ENCODE peak calls at places on chromosomes 2 and 18, in eight cellular contexts. W is CD8-positive, alpha-beta memory T cell; O is IMR-90; L is neuronal stem cell; D is ovary; G is mesenchymal stem cell; X is HCT116; H is right atrium auricular region. F is an unnamed sample. For H3K4me1, H3K36me3 and H3K27me3, the result is how much of the 10 kb centered on the place peaks cover.

GRCh38 chr2:128405981-128406601 is 87.4 kb upstream of the HS6ST1 start:
- DNase-seq in X (no peak), G (no peak), O (no peak), D (no peak), L (no peak), W (no peak), H (peak), F (peak)

GRCh38 chr2:112920923-112921532 is 10.1 kb downstream of the IL37 start:
- DNase-seq in X (peak), H (no peak), O (peak), D (no peak), G (no peak), W (no peak), L (no peak), F (no peak)

GRCh38 chr2:45825001-45825651 is 173.7 kb downstream of the PRKCE start:
- DNase-seq in L (no peak), D (no peak), H (no peak), O (no peak), X (no peak), W (peak), G (no peak), F (no peak)

GRCh38 chr18:45054595-45054994 is 373.9 kb downstream of the SETBP1 start:
- DNase-seq in H (no peak), O (no peak), W (no peak), X (no peak), G (no peak), L (no peak), D (no peak), F (no peak)

GRCh38 chr2:68292108-68292710 is 27.5 kb downstream of the CNRIP1 start:
- DNase-seq in L (no peak), O (peak), G (peak), H (no peak), W (peak), X (peak), D (no peak), F (peak)

GRCh38 chr18:36265035-36265434 is 32.5 kb upstream of the FHOD3 start:
- DNase-seq in H (no peak), W (no peak), G (peak), O (no peak), L (no peak), D (no peak), X (no peak), F (no peak)

GRCh38 chr2:240013343-240013742 is 11.8 kb downstream of the NDUFA10 start:
- DNase-seq in L (no peak), O (peak), D (no peak), X (no peak), G (peak), H (no peak), W (no peak), F (no peak)

GRCh38 chr2:20113986-20114938 is 62.8 kb upstream of the LAPTM4A start:
- DNase-seq in O (no peak), X (no peak), H (no peak), G (no peak), L (no peak), W (no peak), D (no peak), F (no peak)

GRCh38 chr2:204065571-204065970 is 129.0 kb downstream of the ICOS start:
- DNase-seq in H (no peak), O (no peak), D (no peak), L (no peak), X (no peak), G (no peak), W (no peak), F (no peak)

GRCh38 chr2:132605236-132606180 is 64.5 kb downstream of the LYPD1 start:
- DNase-seq in W (no peak), X (no peak), G (no peak), L (no peak), O (no peak), H (no peak), D (no peak), F (no peak)

GRCh38 chr2:197972017-197972416 is 167.6 kb downstream of the PLCL1 start:
- DNase-seq in X (no peak), H (peak), D (peak), L (no peak), O (peak), W (no peak), G (no peak), F (no peak)

GRCh38 chr2:10375570-10376266 is 72.4 kb downstream of the ODC1 start:
- DNase-seq in G (no peak), O (no peak), W (no peak), L (no peak), X (no peak), D (no peak), H (no peak), F (no peak)

GRCh38 chr2:6760132-6760531 is 105.6 kb downstream of the CMPK2 start:
- DNase-seq in D (no peak), L (no peak), H (no peak), X (no peak), W (no peak), O (no peak), G (no peak), F (no peak)

GRCh38 chr2:132557694-132558093 is 112.3 kb downstream of the LYPD1 start:
- DNase-seq in O (no peak), W (no peak), G (no peak), L (no peak), D (no peak), H (no peak), X (no peak), F (no peak)

GRCh38 chr2:212537311-212538155 is 1.1 kb downstream of the ERBB4 start:
- DNase-seq in O (no peak), D (no peak), H (no peak), L (peak), W (no peak), X (no peak), G (peak), F (peak)

GRCh38 chr2:11710632-11711381 is 35.6 kb upstream of the LPIN1 start:
- DNase-seq in O (no peak), G (no peak), H (no peak), L (no peak), X (no peak), D (no peak), W (no peak), F (no peak)

GRCh38 chr2:74010087-74010541 is 25.4 kb downstream of the TET3 start:
- DNase-seq in X (no peak), L (no peak), W (no peak), D (no peak), O (no peak), G (no peak), H (no peak), F (no peak)

GRCh38 chr2:127381762-127382161 is 6.0 kb downstream of the MAP3K2 start:
- DNase-seq in D (no peak), H (no peak), G (no peak), W (no peak), L (no peak), O (no peak), X (no peak), F (no peak)

GRCh38 chr18:28736951-28737350 is 560.0 kb upstream of the CDH2 start:
- DNase-seq in H (no peak), O (peak), W (no peak), D (no peak), G (peak), X (no peak), L (no peak), F (no peak)

GRCh38 chr2:96537066-96537733 is 648 bp downstream of the ARID5A start:
- DNase-seq in G (peak), W (peak), O (peak), X (no peak), H (peak), D (peak), L (peak), F (no peak)

GRCh38 chr2:221969087-221969829 is 329.5 kb downstream of the PAX3 start:
- DNase-seq in X (peak), G (peak), D (no peak), L (peak), O (peak), H (no peak), W (no peak), F (peak)

GRCh38 chr2:105376789-105377231 is 22.0 kb downstream of the FHL2 start:
- DNase-seq in X (no peak), D (peak), W (no peak), L (no peak), H (peak), O (peak), G (peak), F (no peak)

GRCh38 chr2:54897420-54898310 is 152.6 kb downstream of the RTN4 start:
- DNase-seq in L (no peak), O (no peak), G (no peak), D (no peak), W (peak), H (no peak), X (no peak), F (no peak)

GRCh38 chr2:131011481-131011880 is 81.8 kb downstream of the FAM168B start:
- DNase-seq in X (no peak), H (no peak), D (no peak), O (no peak), L (no peak), W (no peak), G (no peak), F (no peak)

GRCh38 chr2:163364736-163365135 is 371.1 kb downstream of the FIGN start:
- DNase-seq in O (no peak), H (no peak), D (no peak), G (no peak), X (no peak), L (no peak), W (no peak), F (no peak)

GRCh38 chr2:44553456-44553855 is 191.7 kb downstream of the CAMKMT start:
- DNase-seq in G (peak), W (no peak), X (no peak), L (no peak), D (no peak), H (no peak), O (peak), F (no peak)

DNA sequence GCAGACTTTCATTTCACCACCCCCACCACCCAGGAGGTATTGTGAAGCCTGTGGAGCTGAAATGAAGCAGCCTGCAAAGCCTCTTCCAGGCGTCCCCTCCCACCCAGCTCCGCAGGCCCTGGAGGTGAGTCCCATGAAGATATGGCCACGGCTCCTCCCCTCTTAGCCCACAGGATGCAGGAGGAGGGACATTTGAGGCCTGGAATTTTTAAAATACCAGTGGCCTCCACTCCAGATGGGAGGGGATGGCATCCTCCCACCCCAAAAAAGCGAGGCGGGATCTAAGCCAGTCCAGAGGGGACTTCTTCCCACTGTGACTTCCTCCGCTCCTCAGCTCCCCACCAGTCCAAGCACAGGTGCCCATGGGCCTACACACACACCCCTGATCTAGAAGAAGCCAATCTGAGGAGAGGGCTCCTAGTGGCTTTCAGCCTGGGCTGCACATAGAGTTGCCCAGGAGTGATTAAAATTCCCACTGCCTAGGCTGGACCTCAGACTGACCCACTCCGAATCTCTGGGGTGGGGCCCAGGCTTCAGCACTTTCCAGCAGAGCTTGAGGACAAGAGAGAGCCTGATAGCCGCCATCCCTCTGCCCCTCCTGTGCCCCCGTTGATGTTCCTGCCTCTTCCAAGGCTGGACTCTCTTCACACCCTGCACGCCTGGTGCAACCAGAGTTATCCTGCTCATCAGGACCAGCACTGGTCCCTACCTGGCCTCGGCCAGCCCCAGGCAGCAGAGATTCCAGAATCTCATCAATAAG is 206.9 kb downstream of the TNS1 start:
- DNase-seq in H (peak), G (no peak), W (no peak), L (no peak), O (no peak), D (no peak), X (no peak), F (no peak)
- H3K4me1 ChIP-seq in H (under half), G (under half), W (under half), L (under half), O (under half), D (under half), X (under half), F (under half)

DNA sequence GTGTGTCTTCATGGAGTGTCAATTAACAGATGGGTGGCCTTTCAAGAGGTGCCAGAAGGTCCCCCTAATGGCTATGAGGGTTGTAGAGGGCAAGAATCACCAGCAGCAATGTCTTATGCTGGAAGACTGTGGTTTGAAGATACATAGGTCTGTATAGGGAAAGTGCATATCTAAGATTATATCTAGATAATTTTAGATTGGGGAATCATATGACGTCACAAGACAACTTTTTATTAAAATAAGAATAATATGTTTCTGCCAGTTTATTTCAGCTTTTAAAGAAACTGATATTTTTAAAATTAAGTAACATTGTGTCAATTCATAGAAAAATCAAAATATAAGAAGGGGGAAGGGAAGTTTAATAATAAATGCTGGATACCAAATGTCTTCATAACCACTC is 162.3 kb downstream of the TTN start:
- DNase-seq in D (no peak), H (no peak), X (no peak), W (no peak), O (no peak), G (no peak), L (no peak), F (no peak)
- H3K36me3 ChIP-seq in D (under half), H (half or more), X (under half), W (under half), O (under half), G (under half), L (under half), F (under half)

GRCh38 chr2:95025406-95026319 is at the start of gene MAL:
- DNase-seq in X (no peak), W (peak), D (no peak), L (peak), O (no peak), G (no peak), H (no peak), F (peak)
- H3K27me3 ChIP-seq in X (under half), W (under half), D (under half), L (under half), O (half or more), G (half or more), H (under half), F (under half)

DNA sequence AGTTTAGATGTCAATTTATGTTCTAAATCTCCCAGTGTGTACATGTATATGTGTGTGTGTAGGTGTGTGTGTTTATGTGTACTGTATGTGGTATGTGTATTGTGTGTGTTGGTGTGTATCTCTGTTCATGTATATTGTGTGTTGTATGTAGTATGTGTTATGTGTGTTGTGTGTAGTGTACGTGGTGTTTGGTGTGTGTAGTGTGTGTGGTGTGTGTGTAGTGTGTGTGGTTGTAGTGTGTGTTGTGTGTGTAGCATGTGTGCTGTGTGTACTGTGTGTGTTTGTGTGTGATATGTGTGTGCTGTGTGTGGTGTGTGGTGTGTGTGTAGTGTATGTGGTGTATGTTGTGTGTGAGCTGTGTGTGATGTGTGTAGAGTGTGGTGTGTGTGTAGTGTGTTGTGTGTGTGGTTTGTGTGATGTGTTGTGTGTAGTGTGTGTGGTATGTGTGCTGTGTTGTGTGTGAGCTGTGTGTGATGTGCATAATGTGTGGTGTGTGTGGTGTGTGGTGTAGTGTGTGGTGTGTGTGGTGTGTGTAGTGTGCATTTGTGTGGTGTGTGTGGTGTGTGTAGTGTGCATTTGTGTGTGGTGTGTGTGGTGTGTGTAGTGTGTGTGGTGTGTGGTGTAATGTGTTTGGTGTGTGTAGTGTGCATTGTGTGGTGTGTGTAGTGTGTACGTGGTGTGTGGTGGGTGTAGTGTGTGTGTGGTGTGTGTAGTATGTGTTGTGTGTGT is 5.2 kb upstream of the RTP5 start:
- DNase-seq in G (no peak), X (no peak), O (no peak), D (no peak), W (no peak), H (no peak), L (no peak), F (no peak)
- H3K4me1 ChIP-seq in G (under half), X (under half), O (under half), D (under half), W (half or more), H (under half), L (under half), F (under half)

DNA sequence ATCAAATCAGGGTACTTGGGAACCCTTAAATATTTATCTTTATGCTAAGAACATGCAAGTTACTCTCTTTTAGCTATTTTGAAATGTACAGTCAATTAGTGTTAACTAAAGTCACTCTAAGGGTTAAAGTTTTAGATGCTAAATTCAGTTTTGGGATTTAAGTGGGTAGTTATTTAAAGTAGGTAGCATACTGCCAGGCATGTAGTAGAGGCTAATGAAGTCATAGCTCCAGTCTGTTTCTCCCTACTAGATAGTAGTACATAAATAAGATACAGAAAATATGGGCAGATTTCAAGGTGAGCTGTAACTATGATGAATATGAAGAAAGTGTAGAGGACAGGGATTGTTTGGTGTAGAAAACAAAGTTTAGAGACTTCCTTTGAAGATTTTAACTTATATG is 7.5 kb downstream of the RAB3GAP1 start:
- DNase-seq in O (no peak), H (no peak), D (no peak), L (no peak), G (no peak), X (no peak), W (no peak), F (no peak)
- H3K36me3 ChIP-seq in O (under half), H (under half), D (under half), L (under half), G (under half), X (under half), W (under half), F (under half)

GRCh38 chr2:108998911-108999310 is 9.9 kb upstream of the EDAR start:
- DNase-seq in O (peak), H (no peak), G (no peak), X (no peak), D (no peak), L (no peak), W (no peak), F (no peak)
- H3K27me3 ChIP-seq in O (under half), H (under half), G (half or more), X (under half), D (under half), L (under half), W (under half), F (under half)

GRCh38 chr2:183035298-183035953 is 2.8 kb downstream of the NCKAP1 start:
- DNase-seq in H (no peak), G (peak), W (no peak), L (no peak), D (no peak), X (no peak), O (peak), F (peak)

GRCh38 chr2:183033951-183034350 is 4.3 kb downstream of the NCKAP1 start:
- DNase-seq in G (no peak), X (no peak), O (no peak), W (no peak), H (no peak), L (no peak), D (no peak), F (no peak)

GRCh38 chr2:183037281-183037659 is 987 bp downstream of the NCKAP1 start:
- DNase-seq in G (peak), W (no peak), H (no peak), X (peak), L (no peak), O (peak), D (no peak), F (no peak)

GRCh38 chr2:183035954-183036669 is 2.1 kb downstream of the NCKAP1 start:
- DNase-seq in L (no peak), G (no peak), O (no peak), H (no peak), X (no peak), D (no peak), W (peak), F (no peak)

GRCh38 chr2:183034806-183035205 is 3.5 kb downstream of the NCKAP1 start:
- DNase-seq in H (no peak), L (no peak), G (peak), O (peak), X (no peak), D (no peak), W (no peak), F (no peak)
- H3K4me1 ChIP-seq in H (half or more), L (under half), G (under half), O (under half), X (under half), D (under half), W (under half), F (under half)

DNA sequence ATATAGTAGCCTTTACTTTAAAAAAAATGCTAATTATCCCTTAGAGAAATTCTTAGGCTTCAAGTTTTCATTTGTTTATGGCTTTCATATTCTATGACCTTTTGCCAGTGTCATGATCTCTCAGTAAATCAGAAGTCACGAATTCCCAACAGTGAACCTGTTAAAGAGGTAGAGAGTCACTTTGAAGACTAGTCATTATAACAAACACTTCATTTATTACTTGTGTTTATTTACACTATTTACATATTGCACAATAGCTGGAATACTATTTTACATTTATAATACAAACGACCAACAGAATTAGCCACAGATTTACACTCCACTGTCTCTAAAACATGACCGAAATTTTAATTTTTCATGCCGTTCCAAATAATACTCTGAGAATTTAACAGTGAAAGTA is 8.5 kb downstream of the ALKAL2 start:
- DNase-seq in W (no peak), O (no peak), H (no peak), X (no peak), L (no peak), D (no peak), G (no peak), F (no peak)
- H3K36me3 ChIP-seq in W (under half), O (under half), H (under half), X (under half), L (under half), D (under half), G (under half), F (under half)

DNA sequence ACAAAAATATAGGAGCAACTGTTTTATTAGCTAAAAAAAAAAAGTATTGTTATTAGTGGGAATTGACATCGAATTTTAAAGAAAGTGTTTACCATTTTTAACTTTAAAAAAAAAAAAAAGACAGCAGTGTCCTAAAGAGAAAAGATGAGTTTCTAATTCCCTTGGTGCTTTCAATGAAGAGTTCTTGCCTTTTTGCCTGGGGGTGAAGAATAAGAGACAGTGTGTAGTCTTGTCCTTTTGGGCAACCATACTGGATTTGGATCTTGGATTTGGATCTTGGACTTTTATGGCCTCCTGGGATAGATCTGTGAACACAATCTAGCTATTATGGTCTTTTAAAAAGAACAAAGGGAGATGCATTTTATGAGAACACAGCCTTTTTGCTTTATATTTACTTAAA is 60.2 kb upstream of the GLS start:
- DNase-seq in O (no peak), W (no peak), H (no peak), L (no peak), D (no peak), G (no peak), X (no peak), F (no peak)
- H3K27me3 ChIP-seq in O (under half), W (under half), H (under half), L (under half), D (under half), G (under half), X (under half), F (under half)

GRCh38 chr18:13268746-13269285 is 50.3 kb downstream of the LDLRAD4 start:
- DNase-seq in G (no peak), X (no peak), O (no peak), H (no peak), W (no peak), L (no peak), D (no peak), F (no peak)
- H3K4me1 ChIP-seq in G (under half), X (under half), O (under half), H (half or more), W (under half), L (under half), D (under half), F (under half)

F was measured in HAP-1.